ENCODE peak calls at places on chromosomes 12 and 14, in four cellular contexts. One of them, this sample, is unnamed.

GRCh38 chr14:36091096-36091495 is 85.4 kb downstream of the PTCSC3 start:
- DNase-seq in fibroblast of lung: peak; percentile 89
- DNase-seq in right atrium auricular region: no peak
- DNase-seq in PC-9: peak; percentile 59
- DNase-seq in this sample: peak; percentile 89

GRCh38 chr12:92078167-92079053 is 67.2 kb downstream of the BTG1 start:
- DNase-seq in PC-9: peak; percentile 69
- DNase-seq in right atrium auricular region: no peak
- DNase-seq in fibroblast of lung: peak; percentile 99
- DNase-seq in this sample: peak; percentile 84

GRCh38 chr14:100589071-100589759 is 2.0 kb upstream of the BEGAIN start:
- DNase-seq in right atrium auricular region: no peak
- DNase-seq in PC-9: no peak
- DNase-seq in fibroblast of lung: no peak
- DNase-seq in this sample: no peak

GRCh38 chr14:94047581-94047980 is 21.4 kb downstream of the OTUB2 start:
- DNase-seq in right atrium auricular region: no peak
- DNase-seq in fibroblast of lung: no peak
- DNase-seq in PC-9: no peak
- DNase-seq in this sample: no peak

GRCh38 chr12:32454866-32455265 is 55.5 kb downstream of the FGD4 start:
- DNase-seq in PC-9: no peak
- DNase-seq in fibroblast of lung: no peak
- DNase-seq in right atrium auricular region: no peak
- DNase-seq in this sample: peak; percentile 46

GRCh38 chr12:68915055-68915454 is 17.9 kb downstream of the CPM start:
- DNase-seq in fibroblast of lung: peak; percentile 86
- DNase-seq in PC-9: no peak
- DNase-seq in right atrium auricular region: no peak
- DNase-seq in this sample: no peak

GRCh38 chr14:37969511-37969979 is 238.2 kb upstream of the SSTR1 start:
- DNase-seq in fibroblast of lung: no peak
- DNase-seq in right atrium auricular region: no peak
- DNase-seq in PC-9: no peak
- DNase-seq in this sample: no peak

GRCh38 chr14:76486251-76486743 is 110.4 kb downstream of the ESRRB start:
- DNase-seq in PC-9: no peak
- DNase-seq in fibroblast of lung: no peak
- DNase-seq in right atrium auricular region: no peak
- DNase-seq in this sample: no peak

GRCh38 chr12:9163392-9163791 is 44.8 kb downstream of the PZP start:
- DNase-seq in fibroblast of lung: no peak
- DNase-seq in PC-9: no peak
- DNase-seq in right atrium auricular region: no peak
- DNase-seq in this sample: no peak

GRCh38 chr14:22850944-22851790 is 14.8 kb downstream of the MMP14 start:
- DNase-seq in fibroblast of lung: peak; percentile 97
- DNase-seq in PC-9: no peak
- DNase-seq in right atrium auricular region: peak; percentile 93
- DNase-seq in this sample: peak; percentile 37

GRCh38 chr12:15827136-15827535 is 37.9 kb upstream of the EPS8 start:
- DNase-seq in PC-9: no peak
- DNase-seq in fibroblast of lung: no peak
- DNase-seq in right atrium auricular region: no peak
- DNase-seq in this sample: no peak

GRCh38 chr14:21233457-21234076 is 35.7 kb downstream of the HNRNPC start:
- DNase-seq in PC-9: no peak
- DNase-seq in fibroblast of lung: peak; percentile 18
- DNase-seq in right atrium auricular region: no peak
- DNase-seq in this sample: no peak

GRCh38 chr12:16586350-16587109 is 19.4 kb downstream of the LMO3 start:
- DNase-seq in PC-9: no peak
- DNase-seq in right atrium auricular region: peak; percentile 76
- DNase-seq in fibroblast of lung: peak; percentile 71
- DNase-seq in this sample: no peak

GRCh38 chr12:115598827-115599226 is 678.7 kb downstream of the MED13L start:
- DNase-seq in fibroblast of lung: peak; percentile 16
- DNase-seq in right atrium auricular region: no peak
- DNase-seq in PC-9: no peak
- DNase-seq in this sample: no peak

GRCh38 chr12:76195920-76196319 is 111.4 kb upstream of the NAP1L1 start:
- DNase-seq in PC-9: no peak
- DNase-seq in right atrium auricular region: no peak
- DNase-seq in fibroblast of lung: no peak
- DNase-seq in this sample: no peak

GRCh38 chr12:107320929-107321618 is 227.7 kb upstream of the CRY1 start:
- DNase-seq in right atrium auricular region: no peak
- DNase-seq in fibroblast of lung: no peak
- DNase-seq in PC-9: peak; percentile 49
- DNase-seq in this sample: no peak

GRCh38 chr12:6067152-6067916 is 57.1 kb downstream of the VWF start:
- DNase-seq in PC-9: peak; percentile 45
- DNase-seq in right atrium auricular region: peak; percentile 78
- DNase-seq in fibroblast of lung: peak; percentile 35
- DNase-seq in this sample: no peak

GRCh38 chr12:32801269-32802019 is 45.7 kb upstream of the YARS2 start:
- DNase-seq in PC-9: no peak
- DNase-seq in fibroblast of lung: no peak
- DNase-seq in right atrium auricular region: no peak
- DNase-seq in this sample: no peak

GRCh38 chr12:107058190-107058589 is 35.2 kb downstream of the CRY1 start:
- DNase-seq in PC-9: no peak
- DNase-seq in right atrium auricular region: no peak
- DNase-seq in fibroblast of lung: no peak
- DNase-seq in this sample: no peak

DNA sequence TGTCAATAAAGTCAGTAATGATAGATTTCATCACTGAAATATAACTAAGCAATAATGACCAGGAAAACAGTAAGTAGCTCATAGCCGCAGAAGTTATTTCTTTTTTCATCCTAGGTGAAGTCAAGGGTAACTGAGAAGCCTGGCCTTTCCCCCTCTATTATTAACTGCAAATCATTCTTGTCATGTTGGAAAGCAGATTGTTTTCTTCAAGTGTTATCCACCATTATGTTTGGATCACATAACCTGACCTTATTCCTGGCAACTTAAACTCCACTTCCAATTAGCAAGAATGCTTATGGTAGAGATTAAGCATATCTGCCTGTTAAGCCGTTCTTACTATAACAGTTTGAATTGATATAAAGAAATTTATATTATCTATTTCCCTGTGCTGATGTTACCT is 603.3 kb upstream of the FOXG1 start:
- DNase-seq in fibroblast of lung: no peak
- DNase-seq in PC-9: no peak
- DNase-seq in right atrium auricular region: no peak
- DNase-seq in this sample: no peak
- H3K27ac ChIP-seq in fibroblast of lung: no peak overlapping the region
- H3K27ac ChIP-seq in PC-9: no peak overlapping the region
- H3K27ac ChIP-seq in right atrium auricular region: no peak overlapping the region
- H3K27ac ChIP-seq in this sample: no peak overlapping the region

GRCh38 chr12:3747976-3748619 is 4.8 kb downstream of the CRACR2A start:
- DNase-seq in right atrium auricular region: peak; percentile 53
- DNase-seq in fibroblast of lung: no peak
- DNase-seq in PC-9: peak; percentile 3
- DNase-seq in this sample: no peak
- H3K27ac ChIP-seq in right atrium auricular region: no peak overlapping the region
- H3K27ac ChIP-seq in fibroblast of lung: no peak overlapping the region
- H3K27ac ChIP-seq in PC-9: no peak overlapping the region
- H3K27ac ChIP-seq in this sample: no peak overlapping the region

GRCh38 chr12:102061096-102061555 is 665 bp downstream of the WASHC3 start:
- DNase-seq in PC-9: peak; percentile 44
- DNase-seq in right atrium auricular region: no peak
- DNase-seq in fibroblast of lung: peak; percentile 14
- DNase-seq in this sample: no peak

GRCh38 chr12:102064476-102064875 is 2.7 kb upstream of the WASHC3 start:
- DNase-seq in fibroblast of lung: no peak
- DNase-seq in PC-9: no peak
- DNase-seq in right atrium auricular region: no peak
- DNase-seq in this sample: no peak

GRCh38 chr12:102061556-102062418 is at the start of gene WASHC3:
- DNase-seq in right atrium auricular region: peak; percentile 98
- DNase-seq in fibroblast of lung: peak; percentile 93
- DNase-seq in PC-9: peak; percentile 84
- DNase-seq in this sample: peak; percentile 93

GRCh38 chr12:102063066-102063465 is 1.3 kb upstream of the WASHC3 start:
- DNase-seq in right atrium auricular region: no peak
- DNase-seq in PC-9: peak; percentile 72
- DNase-seq in fibroblast of lung: no peak
- DNase-seq in this sample: no peak

GRCh38 chr12:102062419-102062806 is 622 bp upstream of the WASHC3 start:
- DNase-seq in right atrium auricular region: no peak
- DNase-seq in fibroblast of lung: no peak
- DNase-seq in PC-9: no peak
- DNase-seq in this sample: no peak
- H3K27ac ChIP-seq in right atrium auricular region: no peak overlapping the region
- H3K27ac ChIP-seq in fibroblast of lung: no peak overlapping the region
- H3K27ac ChIP-seq in PC-9: no peak overlapping the region
- H3K27ac ChIP-seq in this sample: no peak overlapping the region

DNA sequence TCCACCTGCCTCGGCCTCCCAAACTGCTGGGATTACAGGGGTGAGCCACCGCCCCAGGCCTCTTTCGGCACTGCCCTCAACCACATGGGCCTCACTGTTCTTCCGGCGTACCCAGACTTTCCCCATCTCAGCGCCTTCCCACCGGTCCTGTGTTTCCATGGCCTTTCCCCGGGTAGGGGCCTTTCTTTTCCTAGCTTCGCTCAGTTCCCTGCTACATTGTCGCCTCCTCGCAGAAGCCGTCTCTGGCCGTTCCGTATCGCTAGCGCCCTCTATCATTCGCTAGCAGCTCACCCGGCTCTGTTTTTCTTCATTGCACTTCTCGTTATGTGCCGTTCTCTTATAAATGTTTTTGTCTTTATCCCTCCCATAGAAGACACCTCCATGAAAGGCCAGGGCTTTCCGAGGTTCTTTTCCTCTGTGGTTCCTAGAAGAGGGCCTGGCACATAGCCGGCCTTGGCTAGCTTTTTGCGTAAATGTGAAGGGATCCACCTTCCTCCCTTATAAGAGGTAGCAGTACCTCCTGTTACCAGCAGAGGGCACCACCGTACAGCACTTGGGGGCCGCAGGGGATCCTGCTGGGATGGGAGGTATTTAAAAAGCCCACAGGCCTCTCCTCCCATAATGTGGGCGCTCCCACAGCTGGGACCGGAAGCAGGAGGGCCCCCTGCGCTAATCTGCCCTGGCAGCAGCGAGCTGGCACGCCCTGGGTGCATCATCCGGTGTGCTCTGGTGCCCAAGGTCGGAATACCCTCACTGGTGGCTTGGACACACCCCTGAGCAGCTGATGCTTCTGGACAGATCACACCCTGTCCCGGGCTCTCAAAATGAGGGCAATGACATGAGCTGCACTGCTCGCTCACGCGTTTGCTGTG is 18.8 kb downstream of the TAMALIN start:
- DNase-seq in fibroblast of lung: peak; percentile 86
- DNase-seq in PC-9: peak; percentile 66
- DNase-seq in right atrium auricular region: peak; percentile 92
- DNase-seq in this sample: peak; percentile 83
- H3K27ac ChIP-seq in fibroblast of lung: peak overlapping the region; percentile 55
- H3K27ac ChIP-seq in PC-9: no peak overlapping the region
- H3K27ac ChIP-seq in right atrium auricular region: peak overlapping the region; percentile 93
- H3K27ac ChIP-seq in this sample: no peak overlapping the region

DNA sequence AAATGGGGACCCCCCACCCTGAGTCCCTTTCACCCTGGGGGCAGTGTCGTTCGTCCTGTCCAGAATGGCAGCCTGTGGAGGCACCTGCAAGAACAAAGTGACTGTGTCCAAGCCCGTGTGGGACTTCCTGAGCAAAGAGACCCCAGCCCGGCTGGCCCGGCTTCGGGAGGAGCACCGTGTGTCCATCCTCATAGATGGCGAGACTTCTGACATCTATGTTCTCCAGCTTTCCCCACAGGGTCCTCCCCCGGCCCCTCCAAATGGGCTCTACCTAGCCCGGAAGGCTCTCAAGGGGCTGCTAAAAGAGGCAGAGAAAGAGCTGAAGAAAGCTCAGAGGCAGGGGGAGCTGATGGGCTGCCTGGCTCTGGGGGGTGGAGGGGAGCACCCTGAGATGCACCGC is 2.2 kb downstream of the DTX3 start:
- DNase-seq in PC-9: no peak
- DNase-seq in fibroblast of lung: no peak
- DNase-seq in right atrium auricular region: no peak
- DNase-seq in this sample: no peak
- H3K27ac ChIP-seq in PC-9: no peak overlapping the region
- H3K27ac ChIP-seq in fibroblast of lung: no peak overlapping the region
- H3K27ac ChIP-seq in right atrium auricular region: no peak overlapping the region
- H3K27ac ChIP-seq in this sample: no peak overlapping the region

GRCh38 chr12:82696543-82696942 is 9.8 kb downstream of the TMTC2 start:
- DNase-seq in fibroblast of lung: no peak
- DNase-seq in PC-9: no peak
- DNase-seq in right atrium auricular region: no peak
- DNase-seq in this sample: no peak
- H3K27ac ChIP-seq in fibroblast of lung: no peak overlapping the region
- H3K27ac ChIP-seq in PC-9: no peak overlapping the region
- H3K27ac ChIP-seq in right atrium auricular region: no peak overlapping the region
- H3K27ac ChIP-seq in this sample: no peak overlapping the region

DNA sequence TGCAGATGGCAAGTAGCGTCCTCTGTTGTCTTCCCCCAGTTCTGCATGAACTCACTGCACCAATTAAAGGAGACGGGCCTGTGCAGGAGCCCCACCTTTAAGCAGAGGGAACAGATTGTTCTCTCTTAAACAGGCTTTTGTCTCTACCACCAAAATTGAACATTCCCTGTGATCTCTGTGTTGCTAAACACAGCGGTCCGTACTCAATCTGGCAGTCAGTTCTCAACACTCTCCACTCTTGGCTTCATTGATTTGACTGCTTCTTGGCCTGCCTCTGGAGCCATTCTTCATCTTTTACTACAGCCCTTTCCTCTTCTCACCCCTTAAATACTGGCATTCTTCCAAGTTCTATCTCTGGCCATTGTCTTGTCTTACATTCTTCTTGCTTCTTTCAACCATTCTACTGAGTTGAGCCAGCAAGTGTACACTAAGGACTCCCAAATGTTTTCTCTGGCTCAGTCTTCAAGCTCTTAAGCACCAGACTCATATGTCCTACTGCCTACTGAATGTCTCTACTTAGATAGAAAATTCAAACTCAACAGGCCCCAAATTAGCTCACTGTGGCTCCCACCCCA is 8.0 kb upstream of the NT5DC3 start:
- DNase-seq in right atrium auricular region: no peak
- DNase-seq in PC-9: no peak
- DNase-seq in fibroblast of lung: no peak
- DNase-seq in this sample: no peak
- H3K27ac ChIP-seq in right atrium auricular region: no peak overlapping the region
- H3K27ac ChIP-seq in PC-9: no peak overlapping the region
- H3K27ac ChIP-seq in fibroblast of lung: no peak overlapping the region
- H3K27ac ChIP-seq in this sample: no peak overlapping the region

GRCh38 chr14:48944802-48945201 is 641.4 kb downstream of the RPS29 start:
- DNase-seq in right atrium auricular region: no peak
- DNase-seq in PC-9: no peak
- DNase-seq in fibroblast of lung: no peak
- DNase-seq in this sample: no peak
- H3K27ac ChIP-seq in right atrium auricular region: no peak overlapping the region
- H3K27ac ChIP-seq in PC-9: no peak overlapping the region
- H3K27ac ChIP-seq in fibroblast of lung: no peak overlapping the region
- H3K27ac ChIP-seq in this sample: no peak overlapping the region

DNA sequence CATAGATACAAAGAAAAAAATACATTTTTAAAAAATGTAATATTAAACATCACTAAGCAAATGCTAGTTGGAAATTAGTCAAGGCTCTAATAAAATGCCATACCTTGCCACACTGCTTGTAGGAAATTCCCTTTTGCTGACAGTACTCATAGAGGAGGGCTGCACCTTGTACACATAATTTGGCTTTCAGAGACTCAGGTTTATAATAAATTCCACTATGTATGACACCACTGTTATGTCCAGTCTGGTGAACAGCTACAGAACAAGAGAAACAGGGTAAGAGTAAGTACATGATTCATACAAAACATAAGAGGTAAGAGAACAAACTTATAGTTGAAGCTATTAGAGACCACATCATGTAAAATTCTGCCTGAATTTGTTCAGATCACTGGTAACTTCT is 10.1 kb downstream of the L2HGDH start:
- DNase-seq in PC-9: peak; percentile 37
- DNase-seq in fibroblast of lung: no peak
- DNase-seq in right atrium auricular region: no peak
- DNase-seq in this sample: no peak
- H3K27ac ChIP-seq in PC-9: no peak overlapping the region
- H3K27ac ChIP-seq in fibroblast of lung: no peak overlapping the region
- H3K27ac ChIP-seq in right atrium auricular region: no peak overlapping the region
- H3K27ac ChIP-seq in this sample: no peak overlapping the region

This sample was measured in SJSA1.